ENCODE peak calls at places on chromosomes 5 and 9, in four cellular contexts. Y is cardiac fibroblast, X is tibial nerve, C is astrocyte. K is an unnamed sample.

GRCh38 chr5:91281409-91281808 is 101.7 kb downstream of the ARRDC3 start:
- DNase-seq in Y (peak), X (no peak), C (peak), K (no peak)

GRCh38 chr5:156379198-156379597 is 52.2 kb downstream of the SGCD start:
- DNase-seq in Y (no peak), X (no peak), C (no peak), K (no peak)

GRCh38 chr5:136046231-136046630 is 17.4 kb downstream of the TGFBI start:
- DNase-seq in Y (no peak), X (no peak), C (no peak), K (no peak)

GRCh38 chr9:653421-653820 is 188.1 kb upstream of the DMRT1 start:
- DNase-seq in Y (no peak), X (no peak), C (no peak), K (no peak)

GRCh38 chr5:37208883-37209808 is 40.0 kb downstream of the CPLANE1 start:
- DNase-seq in Y (peak), X (no peak), C (peak), K (no peak)

GRCh38 chr5:131426011-131426410 is 162.2 kb downstream of the CDC42SE2 start:
- DNase-seq in Y (no peak), X (no peak), C (no peak), K (no peak)

GRCh38 chr9:136093331-136093986 is 1.6 kb downstream of the NACC2 start:
- DNase-seq in Y (peak), X (no peak), C (no peak), K (no peak)

GRCh38 chr9:976805-977360 is 428 bp downstream of the DMRT3 start:
- DNase-seq in Y (no peak), X (no peak), C (no peak), K (no peak)

GRCh38 chr9:120642129-120642528 is 62.2 kb upstream of the CDK5RAP2 start:
- DNase-seq in Y (no peak), X (no peak), C (peak), K (no peak)

GRCh38 chr9:110619831-110620230 is 40.3 kb upstream of the SVEP1 start:
- DNase-seq in Y (peak), X (no peak), C (peak), K (no peak)

GRCh38 chr5:160439205-160439600 is 17.5 kb downstream of the PTTG1 start:
- DNase-seq in Y (peak), X (peak), C (no peak), K (peak)

GRCh38 chr9:105554042-105554441 is 3.9 kb upstream of the FKTN start:
- DNase-seq in Y (peak), X (no peak), C (peak), K (no peak)

GRCh38 chr9:133604214-133604613 is 5.0 kb downstream of the FAM163B start:
- DNase-seq in Y (peak), X (no peak), C (no peak), K (no peak)

GRCh38 chr9:18142964-18143363 is 331.0 kb upstream of the ADAMTSL1 start:
- DNase-seq in Y (peak), X (no peak), C (no peak), K (no peak)

GRCh38 chr5:134053840-134054338 is 49.1 kb upstream of the VDAC1 start:
- DNase-seq in Y (peak), X (no peak), C (peak), K (no peak)

GRCh38 chr9:86600291-86600690 is 246.1 kb upstream of the TUT7 start:
- DNase-seq in Y (peak), X (no peak), C (peak), K (no peak)

GRCh38 chr9:132210472-132211145 is 48.8 kb downstream of the NTNG2 start:
- DNase-seq in Y (no peak), X (no peak), C (peak), K (peak)

GRCh38 chr5:83988293-83988685 is 267.6 kb upstream of the HAPLN1 start:
- DNase-seq in Y (no peak), X (no peak), C (no peak), K (no peak)

GRCh38 chr5:134255418-134256150 is 29.7 kb upstream of the PPP2CA start:
- DNase-seq in Y (peak), X (no peak), C (peak), K (no peak)

GRCh38 chr5:3333836-3334235 is 261.8 kb upstream of the IRX1 start:
- DNase-seq in Y (no peak), X (no peak), C (no peak), K (no peak)

GRCh38 chr5:55997742-55998351 is 3.1 kb upstream of the IL6ST start:
- DNase-seq in Y (no peak), X (no peak), C (peak), K (no peak)

GRCh38 chr9:3963266-3964019 is 336.4 kb downstream of the GLIS3 start:
- DNase-seq in Y (peak), X (peak), C (peak), K (no peak)

GRCh38 chr5:92552206-92553160 is 1028.5 kb downstream of the NR2F1-AS1 start:
- DNase-seq in Y (peak), X (no peak), C (peak), K (no peak)

DNA sequence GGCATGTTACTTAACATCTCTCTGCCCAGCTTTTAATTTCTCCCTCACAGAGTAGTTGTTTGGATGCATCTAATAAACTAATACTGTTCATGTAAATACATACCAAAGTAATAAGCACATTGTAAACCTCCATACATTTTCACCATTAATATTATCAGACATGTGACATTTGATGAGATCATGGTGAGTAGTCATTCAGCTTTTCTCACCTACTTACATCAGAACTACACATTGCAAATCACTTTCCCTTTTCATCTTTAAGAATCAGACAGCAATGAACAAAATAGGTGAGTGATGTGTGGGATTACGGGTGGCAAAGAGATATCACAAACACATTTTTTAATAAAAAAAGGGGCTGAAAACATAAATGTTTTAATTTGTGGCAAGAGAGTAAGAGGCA is 89.3 kb downstream of the JAKMIP2 start:
- DNase-seq in Y (no peak), X (no peak), C (no peak), K (no peak)
- H3K4me3 ChIP-seq in Y (no peak), X (no peak), C (no peak), K (no peak)

GRCh38 chr5:116242363-116242762 is 157.5 kb downstream of the COMMD10 start:
- DNase-seq in Y (peak), X (no peak), C (peak), K (no peak)

GRCh38 chr5:116234681-116235080 is 149.9 kb downstream of the COMMD10 start:
- DNase-seq in Y (no peak), X (no peak), C (no peak), K (no peak)

GRCh38 chr5:116237917-116238502 is 153.2 kb downstream of the COMMD10 start:
- DNase-seq in Y (peak), X (no peak), C (no peak), K (no peak)
- TF ChIP-seq CTCF in Y (peak), X (no peak), C (no peak), K (no peak)

DNA sequence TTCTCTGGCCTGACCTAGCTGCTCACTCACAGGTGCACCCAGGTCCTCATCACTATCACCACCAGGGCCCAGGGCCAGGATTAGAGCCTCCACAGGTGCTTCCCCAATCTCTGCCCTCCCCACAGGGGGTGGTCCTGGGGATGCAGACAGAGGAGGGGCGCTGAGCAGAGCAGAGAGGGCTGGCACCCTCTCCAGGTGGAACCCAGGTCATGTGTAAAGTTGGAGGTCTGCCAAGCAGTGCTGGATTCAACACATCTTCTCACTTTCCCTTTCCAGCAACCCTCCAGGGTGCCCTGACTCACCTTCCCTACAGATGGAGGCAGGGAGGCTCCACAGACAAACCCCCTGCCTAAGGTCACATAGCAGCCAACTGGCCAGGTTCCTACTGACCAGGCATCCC is 18.2 kb upstream of the ZNF484 start:
- DNase-seq in Y (no peak), X (no peak), C (no peak), K (no peak)
- H3K4me3 ChIP-seq in Y (no peak), X (no peak), C (no peak), K (no peak)

DNA sequence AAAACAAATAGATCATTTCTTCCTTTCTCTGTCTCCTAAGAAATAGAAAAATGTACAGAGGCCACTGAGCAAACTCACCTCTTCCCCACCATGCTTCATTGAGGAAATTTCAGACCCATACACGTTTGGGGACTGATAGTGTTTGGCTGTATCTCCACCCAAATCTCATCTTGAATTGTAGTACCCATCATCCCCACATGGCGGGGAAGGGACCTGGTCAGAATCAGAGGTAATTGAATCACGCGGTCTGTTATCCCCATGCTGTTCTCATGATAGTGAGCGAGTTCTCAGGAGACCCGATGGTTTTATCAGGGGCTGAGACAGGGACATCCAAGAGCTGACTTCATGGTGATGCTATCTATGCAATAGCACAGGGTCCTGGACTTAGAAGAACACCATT is 1655.8 kb downstream of the MAT2B start:
- DNase-seq in Y (no peak), X (no peak), C (no peak), K (no peak)
- TF ChIP-seq CTCF in Y (no peak), X (no peak), C (no peak), K (no peak)

DNA sequence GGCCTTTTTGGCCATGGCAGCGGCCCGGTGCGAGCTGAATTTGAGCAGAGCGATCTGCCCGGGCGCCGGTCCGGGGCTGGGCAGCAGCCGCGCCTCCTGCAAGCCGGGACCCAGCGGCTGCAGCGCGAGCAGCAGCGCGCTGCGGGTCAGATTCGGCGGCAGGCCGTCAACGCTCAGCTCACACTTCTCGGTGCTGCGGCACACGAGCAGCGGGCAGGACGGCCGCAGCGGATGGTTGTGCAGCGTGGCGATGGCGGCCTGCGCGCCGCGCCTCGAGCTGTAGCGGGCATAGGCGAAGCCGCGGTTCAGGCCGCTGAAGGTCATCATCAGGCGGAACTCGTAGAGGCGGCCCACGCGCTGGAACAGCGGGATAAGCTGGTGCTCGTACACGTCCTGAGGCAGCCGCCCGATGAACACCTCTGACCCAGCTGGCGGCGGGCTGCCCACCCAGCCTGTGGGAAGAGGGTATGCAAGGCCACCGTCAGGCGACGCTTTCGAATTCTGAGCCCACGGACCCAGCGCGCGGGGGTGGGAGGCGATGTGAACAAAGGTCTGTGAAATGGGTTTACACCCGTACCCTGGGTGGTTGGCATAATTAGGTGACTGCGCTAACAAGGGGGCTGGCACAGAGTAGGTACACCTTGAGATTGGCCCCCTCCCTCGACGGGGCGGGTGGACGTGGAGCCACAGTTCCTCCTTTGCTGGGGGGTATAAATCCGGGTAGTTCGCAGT is 755 bp downstream of the DND1 start:
- DNase-seq in Y (peak), X (no peak), C (no peak), K (peak)
- H3K4me3 ChIP-seq in Y (no peak), X (no peak), C (no peak), K (no peak)

K was measured in dorsolateral prefrontal cortex.